ENCODE peak calls at places on chromosomes 3 and 15, in seven cellular contexts. X is CD4-positive, alpha-beta memory T cell; H is Calu3; V is NCI-H2081; J is HEK293T; M is activated T-helper 1 cell treated with Interleukin-2 at 50 U/mL for 16 hours; A is mesothelial cell of epicardium. F is an unnamed sample.

GRCh38 chr3:55615694-55616310 is 128.7 kb upstream of the WNT5A start:
- DNase-seq in X (no peak), H (no peak), V (no peak), J (peak), M (no peak), A (no peak), F (no peak)

GRCh38 chr15:67762610-67763368 is 62.5 kb upstream of the SKOR1 start:
- DNase-seq in X (no peak), H (no peak), V (no peak), J (no peak), M (no peak), A (no peak), F (no peak)

GRCh38 chr3:138426211-138426610 is 8.2 kb upstream of the ESYT3 start:
- DNase-seq in X (no peak), H (no peak), V (no peak), J (no peak), M (no peak), A (no peak), F (no peak)

GRCh38 chr3:162112719-162113118 is 616.1 kb downstream of the OTOL1 start:
- DNase-seq in X (no peak), H (no peak), V (no peak), J (no peak), M (no peak), A (no peak), F (no peak)

GRCh38 chr3:11784962-11785361 is 61.7 kb downstream of the TAMM41 start:
- DNase-seq in X (peak), H (no peak), V (no peak), J (no peak), M (no peak), A (no peak), F (no peak)

GRCh38 chr3:52121459-52121795 is 32.8 kb downstream of the POC1A start:
- DNase-seq in X (no peak), H (no peak), V (no peak), J (no peak), M (no peak), A (no peak), F (no peak)

GRCh38 chr3:12300137-12300536 is 11.3 kb downstream of the PPARG start:
- DNase-seq in X (no peak), H (peak), V (no peak), J (no peak), M (no peak), A (no peak), F (no peak)

GRCh38 chr15:96354731-96355560 is 24.4 kb downstream of the NR2F2 start:
- DNase-seq in X (no peak), H (no peak), V (no peak), J (no peak), M (no peak), A (no peak), F (no peak)

GRCh38 chr15:99446565-99447496 is 119.0 kb upstream of the MEF2A start:
- DNase-seq in X (no peak), H (no peak), V (peak), J (no peak), M (no peak), A (peak), F (no peak)

GRCh38 chr3:61315874-61316273 is 64.6 kb upstream of the FHIT start:
- DNase-seq in X (no peak), H (no peak), V (no peak), J (peak), M (no peak), A (peak), F (peak)

GRCh38 chr15:55535436-55535835 is 27.4 kb upstream of the DNAAF4 start:
- DNase-seq in X (no peak), H (no peak), V (no peak), J (no peak), M (no peak), A (no peak), F (no peak)

GRCh38 chr15:94234300-94234699 is 2.9 kb downstream of the MCTP2 start:
- DNase-seq in X (no peak), H (no peak), V (no peak), J (no peak), M (no peak), A (no peak), F (no peak)

GRCh38 chr15:77981281-77982126 is 96.0 kb downstream of the TBC1D2B start:
- DNase-seq in X (no peak), H (no peak), V (no peak), J (no peak), M (no peak), A (no peak), F (no peak)

F was measured in neuronal stem cell.